ENCODE peak calls at places on chromosomes 13 and 19, in five cellular contexts. L, J, Z, N and P are unnamed samples.

GRCh38 chr19:14375055-14375581 is 6.1 kb upstream of the ADGRE5 start:
- DNase-seq in J (no peak), Z (no peak), L (no peak), N (no peak), P (no peak)

GRCh38 chr19:7658219-7658686 is 10.6 kb upstream of the RETN start:
- DNase-seq in L (no peak), J (no peak), N (peak; percentile 79), Z (no peak), P (no peak)

GRCh38 chr13:39281539-39282150 is 243.4 kb downstream of the NHLRC3 start:
- DNase-seq in Z (no peak), L (peak; percentile 2), J (no peak), N (no peak), P (no peak)

GRCh38 chr13:113536461-113537110 is 46.1 kb upstream of the DCUN1D2 start:
- DNase-seq in J (no peak), L (no peak), N (no peak), Z (no peak), P (no peak)

GRCh38 chr13:48160879-48161278 is 66.0 kb upstream of the MED4 start:
- DNase-seq in Z (peak; percentile 8), L (no peak), N (no peak), J (no peak), P (no peak)

GRCh38 chr13:45219938-45220375 is 19.1 kb upstream of the KCTD4 start:
- DNase-seq in J (peak; percentile 94), Z (no peak), L (no peak), N (no peak), P (no peak)

GRCh38 chr19:17470204-17470841 is at the start of gene SLC27A1:
- DNase-seq in Z (peak; percentile 99), L (peak; percentile 98), J (peak; percentile 98), N (peak; percentile 86), P (peak; percentile 98)

GRCh38 chr19:37654118-37654517 is 1.1 kb downstream of the ZFP30 start:
- DNase-seq in J (no peak), N (no peak), L (no peak), Z (peak; percentile 6), P (no peak)

GRCh38 chr13:99983401-99984133 is 2.0 kb downstream of the ZIC2 start:
- DNase-seq in L (no peak), J (no peak), Z (peak; percentile 33), N (no peak), P (peak; percentile 23)

GRCh38 chr13:32850311-32851052 is 165.7 kb upstream of the KL start:
- DNase-seq in N (no peak), Z (no peak), J (no peak), L (no peak), P (no peak)

GRCh38 chr19:49929611-49930482 is 543 bp upstream of the NUP62 start:
- DNase-seq in J (peak; percentile 98), Z (peak; percentile 97), N (peak; percentile 90), L (peak; percentile 88), P (peak; percentile 98)

GRCh38 chr19:28065026-28065425 is 1147.9 kb downstream of the UQCRFS1 start:
- DNase-seq in Z (no peak), J (no peak), L (no peak), N (no peak), P (no peak)

GRCh38 chr19:13010038-13010991 is 15.0 kb downstream of the NFIX start:
- DNase-seq in Z (no peak), J (no peak), L (no peak), N (no peak), P (no peak)

GRCh38 chr13:113414335-113414734 is 39.0 kb downstream of the ADPRHL1 start:
- DNase-seq in L (no peak), N (no peak), J (no peak), Z (no peak), P (no peak)

GRCh38 chr13:30009411-30009810 is 159.0 kb upstream of the UBL3 start:
- DNase-seq in Z (no peak), L (no peak), J (no peak), N (no peak), P (no peak)

GRCh38 chr13:44906758-44907157 is 82.5 kb downstream of the NUFIP1 start:
- DNase-seq in J (no peak), N (no peak), L (no peak), Z (no peak), P (no peak)

GRCh38 chr19:339262-339887 is 5.2 kb downstream of the MIER2 start:
- DNase-seq in J (no peak), L (no peak), Z (peak; percentile 45), N (no peak), P (no peak)

GRCh38 chr13:78325585-78325984 is 277.8 kb downstream of the POU4F1 start:
- DNase-seq in L (no peak), Z (no peak), J (no peak), N (no peak), P (no peak)

GRCh38 chr19:13621413-13621812 is 115.1 kb upstream of the CACNA1A start:
- DNase-seq in L (no peak), Z (peak; percentile 54), J (peak; percentile 75), N (no peak), P (no peak)

GRCh38 chr13:44566601-44567000 is 9.5 kb downstream of the TSC22D1 start:
- DNase-seq in N (no peak), L (no peak), J (no peak), Z (no peak), P (no peak)

GRCh38 chr19:52898101-52898500 is 666 bp upstream of the ZNF320 start:
- DNase-seq in Z (no peak), N (no peak), L (no peak), J (no peak), P (peak; percentile 1)

DNA sequence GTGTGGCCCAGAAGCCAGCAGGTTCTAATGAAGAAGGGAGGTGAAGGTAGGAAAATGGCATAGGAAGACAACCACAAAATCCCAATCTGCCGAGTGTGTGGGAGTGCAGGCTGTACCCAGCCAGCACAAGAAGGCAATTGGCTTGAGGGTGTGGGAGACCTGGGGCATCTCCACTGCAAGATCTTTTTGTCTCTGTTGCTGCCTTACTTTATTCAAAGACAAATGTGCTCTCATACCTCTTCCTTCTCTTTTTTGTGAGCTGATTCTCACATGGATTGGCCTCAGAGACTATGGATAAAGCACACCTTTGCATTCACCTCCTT is 183.6 kb downstream of the ZNF536 start:
- DNase-seq in N (no peak), J (no peak), Z (no peak), L (no peak), P (no peak)
- TF ChIP-seq JUND in N (no peak), J (no peak), Z (no peak), L (no peak), P (no peak)

DNA sequence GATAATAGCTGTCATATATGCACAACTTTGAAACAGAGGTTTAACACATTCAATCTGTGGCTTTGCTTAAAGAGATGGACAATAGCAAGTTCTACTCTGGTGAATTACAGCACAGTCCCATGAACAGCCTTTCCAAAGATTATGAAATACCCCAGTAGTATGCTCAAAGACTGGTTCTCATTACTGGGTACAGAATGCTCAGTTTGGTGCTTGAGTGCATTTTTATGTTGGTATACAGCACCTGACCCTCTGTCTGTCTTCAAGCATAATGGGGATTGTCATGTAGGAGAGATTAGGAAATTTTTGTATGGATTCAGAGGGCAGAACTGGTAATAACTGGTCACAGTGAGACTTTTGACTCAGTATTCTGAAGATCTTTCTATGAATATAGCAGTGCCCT is 7.6 kb downstream of the LMO7 start:
- DNase-seq in J (no peak), N (no peak), Z (no peak), L (no peak), P (no peak)
- TF ChIP-seq JUND in J (no peak), N (no peak), Z (no peak), L (no peak), P (no peak)

GRCh38 chr13:21579754-21580316 is 24.1 kb downstream of the MICU2 start:
- DNase-seq in J (no peak), N (peak; percentile 19), Z (no peak), L (no peak), P (no peak)
- TF ChIP-seq JUND in J (no peak), N (no peak), Z (no peak), L (no peak), P (no peak)

GRCh38 chr13:109315481-109315880 is 470.9 kb downstream of the IRS2 start:
- DNase-seq in Z (no peak), J (no peak), L (no peak), N (no peak), P (no peak)

GRCh38 chr13:109312399-109312798 is 474.0 kb downstream of the IRS2 start:
- DNase-seq in J (no peak), Z (no peak), N (no peak), L (no peak), P (no peak)

GRCh38 chr13:109314101-109314500 is 472.3 kb downstream of the IRS2 start:
- DNase-seq in L (no peak), J (no peak), Z (no peak), N (no peak), P (no peak)

GRCh38 chr13:109307027-109307426 is 479.4 kb downstream of the IRS2 start:
- DNase-seq in J (no peak), Z (no peak), L (no peak), N (no peak), P (no peak)

DNA sequence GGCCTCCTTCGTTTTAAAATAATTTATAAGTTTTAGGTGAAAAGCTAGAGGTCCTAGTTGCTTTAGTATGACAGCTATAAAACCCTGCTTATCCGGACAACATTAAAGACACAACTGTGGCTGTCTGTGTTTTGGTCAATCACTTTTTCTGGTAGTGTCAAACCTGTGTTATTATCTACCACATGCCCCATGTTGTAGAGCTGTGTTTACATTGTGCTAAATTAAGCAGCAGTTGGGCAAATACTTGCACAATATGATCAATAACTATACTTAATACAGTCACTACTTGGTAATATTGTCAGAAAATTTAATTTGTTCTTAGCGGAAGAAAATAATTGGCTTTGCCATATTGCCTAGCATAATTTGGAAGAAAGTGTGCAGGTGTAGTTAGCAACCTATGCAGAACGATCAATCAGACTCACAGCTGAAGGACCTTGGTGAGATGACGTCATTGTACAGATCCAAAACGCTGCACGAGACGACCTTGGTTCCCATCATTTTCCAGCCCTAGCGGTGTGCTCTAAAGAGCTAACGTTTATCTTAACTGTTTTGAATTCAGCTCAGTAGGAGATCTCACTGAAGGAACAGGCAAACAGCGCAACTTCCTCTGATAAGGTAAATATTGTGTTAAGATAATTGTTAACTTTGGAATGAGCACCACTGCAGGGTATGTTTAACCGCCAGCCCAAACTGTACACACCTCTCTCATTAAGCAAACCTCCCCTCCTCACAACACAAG is 476.6 kb downstream of the IRS2 start:
- DNase-seq in Z (no peak), N (no peak), L (peak; percentile 78), J (no peak), P (no peak)
- TF ChIP-seq JUND in Z (no peak), N (no peak), L (peak; percentile 90), J (no peak), P (no peak)

GRCh38 chr19:44071824-44072542 is at the start of gene ZNF284:
- DNase-seq in L (peak; percentile 84), N (peak; percentile 78), J (no peak), Z (peak; percentile 86), P (peak; percentile 68)
- TF ChIP-seq JUND in L (peak; percentile 17), N (no peak), J (no peak), Z (peak; percentile 14), P (no peak)

GRCh38 chr19:41870401-41870873 is 6.6 kb upstream of the CD79A start:
- DNase-seq in L (no peak), J (no peak), Z (no peak), N (no peak), P (no peak)
- TF ChIP-seq JUND in L (no peak), J (no peak), Z (no peak), N (no peak), P (no peak)